ENCODE peak calls at places on chromosomes 2 and 18, in ten cellular contexts. I is AG09309; W is adrenal gland; E is tibial nerve; F is mammary epithelial cell; G is psoas muscle; Y is spleen; L is lower leg skin; O is RWPE1; U is CD8-positive, alpha-beta T cell. P is an unnamed sample.

GRCh38 chr2:218323526-218324472 is 31.5 kb upstream of the TMBIM1 start:
- DNase-seq in I (no peak), W (peak), E (no peak), F (peak), G (peak), Y (no peak), L (peak), O (peak), U (no peak), P (no peak)

GRCh38 chr2:23624378-23624777 is 239.4 kb downstream of the KLHL29 start:
- DNase-seq in I (no peak), W (no peak), E (no peak), F (no peak), G (no peak), Y (peak), L (no peak), O (no peak), U (no peak), P (no peak)

GRCh38 chr2:69978157-69978904 is 16.9 kb upstream of the ASPRV1 start:
- DNase-seq in I (no peak), W (no peak), E (no peak), F (no peak), G (no peak), Y (peak), L (no peak), O (no peak), U (no peak), P (no peak)

GRCh38 chr2:164992818-164993217 is 37.5 kb upstream of the SLC38A11 start:
- DNase-seq in I (peak), W (peak), E (no peak), F (peak), G (no peak), Y (no peak), L (peak), O (no peak), U (peak), P (no peak)

GRCh38 chr2:60796573-60797509 is 40.8 kb downstream of the PAPOLG start:
- DNase-seq in I (no peak), W (no peak), E (no peak), F (no peak), G (no peak), Y (no peak), L (no peak), O (no peak), U (no peak), P (no peak)

GRCh38 chr2:16189851-16190160 is 249.5 kb downstream of the MYCN start:
- DNase-seq in I (no peak), W (no peak), E (no peak), F (no peak), G (no peak), Y (no peak), L (no peak), O (no peak), U (no peak), P (no peak)

GRCh38 chr2:48126180-48126579 is 219.9 kb upstream of the FBXO11 start:
- DNase-seq in I (no peak), W (no peak), E (no peak), F (no peak), G (no peak), Y (no peak), L (no peak), O (no peak), U (no peak), P (no peak)

GRCh38 chr2:12167525-12168317 is 421.3 kb downstream of the LPIN1 start:
- DNase-seq in I (no peak), W (no peak), E (no peak), F (no peak), G (no peak), Y (no peak), L (no peak), O (no peak), U (no peak), P (no peak)

GRCh38 chr2:197453914-197454398 is 604 bp downstream of the COQ10B start:
- DNase-seq in I (peak), W (no peak), E (no peak), F (no peak), G (no peak), Y (no peak), L (peak), O (peak), U (no peak), P (peak)

GRCh38 chr2:74533464-74533863 is 3.7 kb downstream of the HTRA2 start:
- DNase-seq in I (no peak), W (no peak), E (no peak), F (no peak), G (no peak), Y (peak), L (no peak), O (no peak), U (no peak), P (no peak)

GRCh38 chr18:40283560-40283959 is 1671.5 kb upstream of the PIK3C3 start:
- DNase-seq in I (no peak), W (no peak), E (no peak), F (no peak), G (no peak), Y (no peak), L (no peak), O (no peak), U (no peak), P (no peak)

GRCh38 chr2:30238143-30238800 is 6.9 kb downstream of the LBH start:
- DNase-seq in I (no peak), W (no peak), E (no peak), F (no peak), G (no peak), Y (peak), L (no peak), O (no peak), U (no peak), P (no peak)

GRCh38 chr2:126910637-126911036 is 11.9 kb downstream of the TEX51 start:
- DNase-seq in I (no peak), W (no peak), E (no peak), F (no peak), G (no peak), Y (no peak), L (no peak), O (no peak), U (no peak), P (no peak)

GRCh38 chr2:29749843-29750242 is 171.5 kb downstream of the ALK start:
- DNase-seq in I (no peak), W (no peak), E (no peak), F (no peak), G (no peak), Y (no peak), L (no peak), O (no peak), U (no peak), P (no peak)

GRCh38 chr2:1590611-1591460 is 153.5 kb downstream of the PXDN start:
- DNase-seq in I (no peak), W (no peak), E (no peak), F (no peak), G (no peak), Y (no peak), L (no peak), O (no peak), U (no peak), P (no peak)

GRCh38 chr2:46293466-46293865 is 3.7 kb upstream of the EPAS1 start:
- DNase-seq in I (no peak), W (no peak), E (no peak), F (no peak), G (no peak), Y (no peak), L (no peak), O (no peak), U (no peak), P (no peak)

GRCh38 chr2:171652411-171652775 is 34.9 kb upstream of the DYNC1I2 start:
- DNase-seq in I (no peak), W (no peak), E (no peak), F (peak), G (no peak), Y (no peak), L (no peak), O (peak), U (no peak), P (no peak)
- TF ChIP-seq CTCF in I (no peak), W (no peak), E (no peak), F (no peak), G (no peak), Y (no peak), L (no peak), O (no peak), U (no peak), P (no peak)

GRCh38 chr18:59267511-59268126 is 5.6 kb downstream of the RAX start:
- DNase-seq in I (no peak), W (no peak), E (no peak), F (peak), G (no peak), Y (peak), L (no peak), O (no peak), U (no peak), P (no peak)

GRCh38 chr18:59270689-59271257 is 2.5 kb downstream of the RAX start:
- DNase-seq in I (no peak), W (no peak), E (no peak), F (no peak), G (no peak), Y (peak), L (no peak), O (no peak), U (no peak), P (no peak)

GRCh38 chr18:59268127-59268721 is 5.0 kb downstream of the RAX start:
- DNase-seq in I (no peak), W (no peak), E (no peak), F (no peak), G (no peak), Y (peak), L (no peak), O (no peak), U (no peak), P (no peak)

GRCh38 chr18:59269563-59270214 is 3.6 kb downstream of the RAX start:
- DNase-seq in I (no peak), W (no peak), E (no peak), F (no peak), G (no peak), Y (no peak), L (no peak), O (no peak), U (no peak), P (no peak)

GRCh38 chr18:59268722-59269562 is 4.3 kb downstream of the RAX start:
- DNase-seq in I (no peak), W (no peak), E (no peak), F (no peak), G (no peak), Y (peak), L (no peak), O (no peak), U (no peak), P (no peak)
- TF ChIP-seq CTCF in I (no peak), W (peak), E (no peak), F (no peak), G (peak), Y (no peak), L (no peak), O (peak), U (no peak), P (no peak)

GRCh38 chr2:214311031-214311533 is 99.8 kb upstream of the VWC2L start:
- DNase-seq in I (no peak), W (no peak), E (no peak), F (no peak), G (no peak), Y (no peak), L (no peak), O (no peak), U (no peak), P (no peak)
- TF ChIP-seq CTCF in I (no peak), W (no peak), E (no peak), F (peak), G (no peak), Y (no peak), L (no peak), O (no peak), U (no peak), P (no peak)

DNA sequence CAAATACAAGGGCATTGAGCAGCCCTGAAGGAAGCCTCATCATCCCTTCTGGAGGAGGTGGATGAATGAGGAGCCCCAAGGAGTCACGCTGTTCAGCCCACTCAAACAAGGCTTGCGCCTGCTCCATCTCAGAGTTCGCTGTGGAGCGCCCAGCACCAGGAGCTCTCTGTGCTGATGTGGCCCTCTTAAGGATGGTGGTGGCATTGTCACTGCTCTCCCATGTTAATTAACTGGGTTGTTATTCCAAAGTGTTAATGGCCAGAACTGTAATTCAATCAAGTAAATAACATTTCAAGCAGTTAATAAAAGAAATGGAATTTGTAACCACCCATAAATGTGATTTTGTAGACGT is 726.0 kb upstream of the RAB6C start:
- DNase-seq in I (no peak), W (no peak), E (no peak), F (no peak), G (no peak), Y (no peak), L (no peak), O (peak), U (no peak), P (no peak)
- TF ChIP-seq CTCF in I (no peak), W (peak), E (peak), F (peak), G (peak), Y (no peak), L (no peak), O (no peak), U (no peak), P (no peak)

GRCh38 chr18:66548747-66549146 is 55.1 kb downstream of the CDH19 start:
- DNase-seq in I (no peak), W (no peak), E (no peak), F (no peak), G (no peak), Y (no peak), L (no peak), O (no peak), U (no peak), P (no peak)
- TF ChIP-seq CTCF in I (no peak), W (no peak), E (no peak), F (no peak), G (no peak), Y (no peak), L (no peak), O (no peak), U (no peak), P (no peak)

GRCh38 chr2:170006592-170007327 is 171.2 kb upstream of the MYO3B start:
- DNase-seq in I (no peak), W (no peak), E (no peak), F (no peak), G (no peak), Y (no peak), L (no peak), O (no peak), U (no peak), P (no peak)

GRCh38 chr2:170009209-170009608 is 168.7 kb upstream of the MYO3B start:
- DNase-seq in I (no peak), W (no peak), E (no peak), F (no peak), G (no peak), Y (no peak), L (no peak), O (no peak), U (no peak), P (no peak)

GRCh38 chr2:170002096-170002495 is 174.8 kb downstream of the UBR3 start:
- DNase-seq in I (no peak), W (no peak), E (no peak), F (no peak), G (no peak), Y (no peak), L (no peak), O (no peak), U (no peak), P (no peak)

DNA sequence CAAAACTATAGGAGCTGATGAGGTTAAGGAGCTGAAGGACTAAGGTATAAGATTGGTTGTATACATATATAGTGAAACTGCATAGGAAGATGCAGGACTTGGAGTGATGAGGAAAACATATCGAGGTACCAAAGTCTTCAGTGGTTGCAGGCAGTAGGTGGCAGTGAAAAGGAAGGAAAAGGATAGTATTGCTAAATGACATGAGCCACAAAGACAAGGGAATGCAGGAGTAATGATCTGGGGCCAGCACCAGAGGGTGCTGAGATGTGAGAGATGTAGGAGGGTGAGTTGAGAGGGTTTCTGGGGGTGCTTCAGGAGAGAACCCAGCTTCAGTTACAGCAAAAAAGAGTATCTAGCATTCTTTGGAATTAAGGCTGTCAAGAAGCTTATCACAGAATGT is 172.2 kb upstream of the MYO3B start:
- DNase-seq in I (no peak), W (no peak), E (no peak), F (peak), G (no peak), Y (no peak), L (no peak), O (no peak), U (no peak), P (no peak)
- TF ChIP-seq CTCF in I (no peak), W (no peak), E (no peak), F (no peak), G (no peak), Y (no peak), L (no peak), O (no peak), U (no peak), P (no peak)

DNA sequence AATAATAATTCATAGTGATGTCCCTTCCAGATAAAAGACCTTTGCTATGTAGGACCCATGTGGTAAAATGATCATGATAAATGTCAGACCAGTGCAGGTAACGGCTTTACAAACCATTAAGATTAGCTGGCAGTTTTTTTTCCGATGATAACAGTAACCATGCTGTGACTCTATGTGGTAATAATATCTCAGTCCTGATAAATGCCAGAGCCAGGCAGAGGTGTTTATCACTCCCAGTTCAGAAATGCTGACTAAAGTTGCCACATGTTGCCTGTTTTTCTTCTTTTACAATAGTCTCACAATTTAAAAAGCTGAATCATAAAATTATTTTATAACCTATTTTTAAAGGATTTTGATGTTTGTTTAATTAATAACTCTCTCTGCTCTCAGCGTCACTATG is 565.1 kb downstream of the ARHGAP15 start:
- DNase-seq in I (no peak), W (no peak), E (no peak), F (no peak), G (no peak), Y (no peak), L (no peak), O (no peak), U (no peak), P (no peak)
- TF ChIP-seq CTCF in I (no peak), W (no peak), E (no peak), F (no peak), G (no peak), Y (no peak), L (no peak), O (no peak), U (no peak), P (no peak)